ENCODE peak calls at places on chromosomes 13 and 19, in seven cellular contexts. S is SK-N-SH, O is HCT116, H is H1, L is K562, I is GM12878, G is HepG2. Q is an unnamed sample.

GRCh38 chr13:20301391-20302071 is 69.4 kb upstream of the GJB6 start:
- DNase-seq in G (no peak), S (no peak), H (peak), L (no peak), I (no peak), O (no peak), Q (no peak)

GRCh38 chr13:58926858-58927257 is 1236.9 kb downstream of the DIAPH3 start:
- DNase-seq in O (no peak), H (no peak), G (no peak), L (no peak), S (no peak), I (no peak), Q (no peak)

GRCh38 chr19:17931532-17932191 is 1.2 kb upstream of the CCDC124 start:
- DNase-seq in H (peak), I (no peak), O (no peak), L (peak), S (no peak), G (no peak), Q (no peak)

GRCh38 chr19:40280608-40281221 is 4.4 kb downstream of the AKT2 start:
- DNase-seq in L (no peak), S (no peak), H (no peak), O (no peak), G (no peak), I (no peak), Q (peak)

GRCh38 chr19:2791440-2791839 is 6.1 kb downstream of the THOP1 start:
- DNase-seq in O (no peak), S (no peak), I (no peak), L (no peak), G (no peak), H (no peak), Q (no peak)

GRCh38 chr19:39496063-39496462 is 2.7 kb upstream of the DLL3 start:
- DNase-seq in H (no peak), G (no peak), I (no peak), O (no peak), L (no peak), S (no peak), Q (no peak)

GRCh38 chr13:77714119-77714755 is 16.8 kb downstream of the SLAIN1 start:
- DNase-seq in O (no peak), H (no peak), I (no peak), L (no peak), S (no peak), G (no peak), Q (no peak)

GRCh38 chr13:45441633-45442032 is 23.1 kb upstream of the COG3 start:
- DNase-seq in G (peak), S (no peak), I (peak), L (no peak), O (no peak), H (no peak), Q (no peak)

GRCh38 chr13:90997951-90998350 is 349.5 kb upstream of the MIR17HG start:
- DNase-seq in L (no peak), I (no peak), G (no peak), S (no peak), O (no peak), H (no peak), Q (no peak)

GRCh38 chr13:22278336-22278929 is 607.6 kb downstream of the FGF9 start:
- DNase-seq in H (peak), O (peak), L (no peak), S (peak), G (peak), I (peak), Q (peak)

GRCh38 chr13:110447058-110447511 is 114.4 kb downstream of the RAB20 start:
- DNase-seq in G (peak), S (no peak), I (peak), L (no peak), O (no peak), H (no peak), Q (peak)

GRCh38 chr13:31008400-31009115 is 76.1 kb downstream of the TEX26 start:
- DNase-seq in G (no peak), L (no peak), I (no peak), S (no peak), H (peak), O (no peak), Q (no peak)

GRCh38 chr13:109273326-109273751 is 513.0 kb downstream of the IRS2 start:
- DNase-seq in L (no peak), S (no peak), I (no peak), H (no peak), G (no peak), O (no peak), Q (no peak)

GRCh38 chr13:91836554-91836953 is 438.1 kb downstream of the GPC5 start:
- DNase-seq in G (no peak), I (no peak), H (no peak), S (no peak), L (no peak), O (no peak), Q (no peak)

GRCh38 chr19:44848036-44848804 is 2.1 kb downstream of the NECTIN2 start:
- DNase-seq in G (no peak), O (no peak), I (no peak), L (no peak), H (peak), S (peak), Q (no peak)

GRCh38 chr19:47106819-47107200 is 6.8 kb downstream of the ZC3H4 start:
- DNase-seq in L (peak), G (no peak), S (no peak), O (no peak), H (no peak), I (no peak), Q (no peak)

GRCh38 chr13:37791699-37792098 is 77.9 kb downstream of the TRPC4 start:
- DNase-seq in S (no peak), I (no peak), O (no peak), H (no peak), L (no peak), G (no peak), Q (no peak)

GRCh38 chr19:18153555-18154134 is 682 bp downstream of the PIK3R2 start:
- DNase-seq in O (no peak), G (no peak), I (no peak), S (peak), H (no peak), L (peak), Q (no peak)

GRCh38 chr19:36245210-36246005 is 30.5 kb downstream of the ZNF146 start:
- DNase-seq in H (peak), S (peak), I (no peak), O (no peak), L (no peak), G (no peak), Q (no peak)

GRCh38 chr13:80881495-80882482 is 540.9 kb upstream of the SPRY2 start:
- DNase-seq in L (peak), S (no peak), H (no peak), G (no peak), I (no peak), O (no peak), Q (no peak)

GRCh38 chr19:52735734-52736133 is 890 bp upstream of the ZNF611 start:
- DNase-seq in G (peak), H (peak), I (no peak), L (no peak), O (no peak), S (no peak), Q (peak)

GRCh38 chr19:48415395-48415794 is 21.9 kb downstream of the GRIN2D start:
- DNase-seq in O (peak), H (peak), S (peak), I (no peak), L (peak), G (peak), Q (peak)

GRCh38 chr19:5563941-5564612 is 3.7 kb downstream of the TINCR start:
- DNase-seq in H (no peak), O (no peak), S (peak), I (no peak), G (no peak), L (no peak), Q (peak)

GRCh38 chr13:61086052-61086451 is 329.6 kb downstream of the PCDH20 start:
- DNase-seq in G (no peak), I (no peak), L (no peak), O (no peak), H (no peak), S (no peak), Q (no peak)

GRCh38 chr13:59750860-59751259 is 412.9 kb downstream of the DIAPH3 start:
- DNase-seq in G (no peak), H (peak), O (no peak), S (peak), L (no peak), I (no peak), Q (no peak)

GRCh38 chr19:30224689-30225606 is 147.2 kb upstream of the ZNF536 start:
- DNase-seq in S (peak), L (no peak), O (no peak), H (no peak), I (no peak), G (no peak), Q (no peak)

GRCh38 chr13:110164706-110165105 is 142.3 kb downstream of the COL4A1 start:
- DNase-seq in L (no peak), I (no peak), G (no peak), O (no peak), H (no peak), S (no peak), Q (no peak)

GRCh38 chr13:75717525-75717924 is 81.4 kb downstream of the LMO7 start:
- DNase-seq in H (no peak), S (no peak), I (no peak), G (no peak), L (no peak), O (no peak), Q (no peak)
- TF ChIP-seq JUND in H (no peak), S (no peak), I (no peak), G (no peak), L (no peak), O (no peak), Q (no peak)

GRCh38 chr13:66558511-66558910 is 671.6 kb downstream of the PCDH9 start:
- DNase-seq in I (no peak), L (no peak), H (no peak), O (no peak), S (no peak), G (no peak), Q (no peak)
- TF ChIP-seq JUND in I (no peak), L (no peak), H (no peak), O (no peak), S (no peak), G (no peak), Q (no peak)

GRCh38 chr13:24050292-24050711 is 110.2 kb upstream of the SPATA13 start:
- DNase-seq in H (no peak), L (no peak), O (no peak), I (no peak), S (no peak), G (no peak), Q (no peak)
- TF ChIP-seq JUND in H (no peak), L (no peak), O (no peak), I (no peak), S (peak), G (no peak), Q (no peak)

GRCh38 chr13:47109028-47109427 is 212.2 kb upstream of the HTR2A start:
- DNase-seq in I (no peak), G (no peak), L (no peak), H (no peak), S (no peak), O (no peak), Q (no peak)
- TF ChIP-seq JUND in I (no peak), G (no peak), L (no peak), H (no peak), S (no peak), O (no peak), Q (no peak)

GRCh38 chr19:7970716-7971448 is 27.4 kb upstream of the TIMM44 start:
- DNase-seq in I (no peak), L (peak), O (peak), G (peak), S (peak), H (peak), Q (peak)
- TF ChIP-seq JUND in I (no peak), L (no peak), O (no peak), G (no peak), S (no peak), H (no peak), Q (no peak)

GRCh38 chr13:112510987-112511715 is 76.8 kb downstream of the TUBGCP3 start:
- DNase-seq in I (no peak), O (no peak), G (no peak), L (no peak), S (no peak), H (no peak), Q (no peak)

GRCh38 chr13:112513761-112514160 is 74.2 kb downstream of the TUBGCP3 start:
- DNase-seq in G (no peak), H (no peak), O (no peak), S (no peak), L (no peak), I (no peak), Q (no peak)

GRCh38 chr13:112506046-112506445 is 81.9 kb downstream of the TUBGCP3 start:
- DNase-seq in O (no peak), G (no peak), I (no peak), H (no peak), L (no peak), S (no peak), Q (no peak)

GRCh38 chr13:112509190-112509589 is 78.8 kb downstream of the TUBGCP3 start:
- DNase-seq in H (no peak), S (no peak), O (no peak), I (no peak), G (no peak), L (no peak), Q (peak)

DNA sequence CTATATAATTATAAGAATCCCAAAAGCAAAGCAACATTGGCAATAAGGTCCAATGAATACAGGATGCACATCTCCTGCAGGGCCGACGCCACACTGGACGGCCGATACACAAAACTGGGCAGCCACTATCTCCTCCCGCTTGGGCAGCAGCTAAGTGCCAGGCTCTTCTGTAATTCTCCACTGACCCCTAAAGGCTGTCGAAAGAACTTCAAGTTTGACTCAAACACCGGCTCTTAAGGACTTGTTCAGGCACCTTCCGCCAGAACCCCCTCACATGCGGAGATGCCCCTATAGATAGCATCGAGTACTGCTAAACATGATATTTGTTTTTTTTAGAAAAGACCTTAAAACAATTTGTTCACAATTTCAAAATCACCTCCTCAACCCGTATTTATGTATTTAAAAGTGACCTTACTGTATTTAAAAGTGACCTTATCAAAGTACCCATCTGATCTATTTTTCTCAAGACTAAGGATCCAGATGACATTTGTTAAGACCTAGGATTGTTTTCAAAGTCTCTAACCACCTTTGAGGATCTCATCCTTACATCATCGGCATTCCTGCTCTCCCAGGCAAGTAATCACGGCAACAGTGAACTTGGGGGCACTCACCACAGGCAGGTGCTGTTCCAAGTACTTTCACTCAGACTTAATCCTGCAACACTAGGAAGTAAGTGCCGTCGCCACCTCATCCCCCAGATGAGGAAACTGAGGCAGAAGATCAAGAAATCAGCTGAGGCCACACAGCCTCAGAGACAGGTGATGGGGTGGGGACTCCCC is 77.8 kb downstream of the TUBGCP3 start:
- DNase-seq in L (peak), H (peak), G (peak), O (peak), I (no peak), S (peak), Q (peak)
- TF ChIP-seq JUND in L (no peak), H (no peak), G (no peak), O (no peak), I (no peak), S (no peak), Q (no peak)

GRCh38 chr19:1407662-1408299 is 395 bp downstream of the DAZAP1 start:
- DNase-seq in S (no peak), I (no peak), H (no peak), L (peak), G (no peak), O (no peak), Q (no peak)
- TF ChIP-seq JUND in S (no peak), I (no peak), H (no peak), L (no peak), G (no peak), O (no peak), Q (no peak)

GRCh38 chr13:40245567-40245966 is 420.9 kb downstream of the FOXO1 start:
- DNase-seq in H (no peak), S (no peak), I (no peak), O (no peak), G (no peak), L (no peak), Q (no peak)

GRCh38 chr13:40252241-40252640 is 414.2 kb downstream of the FOXO1 start:
- DNase-seq in L (no peak), H (no peak), I (no peak), G (no peak), O (no peak), S (no peak), Q (no peak)

GRCh38 chr13:40243982-40244381 is 422.5 kb downstream of the FOXO1 start:
- DNase-seq in S (no peak), L (no peak), I (no peak), O (no peak), H (no peak), G (no peak), Q (no peak)

GRCh38 chr13:40251343-40252032 is 415.0 kb downstream of the FOXO1 start:
- DNase-seq in H (no peak), L (no peak), I (no peak), O (no peak), G (no peak), S (no peak), Q (no peak)

GRCh38 chr13:40247845-40248244 is 418.6 kb downstream of the FOXO1 start:
- DNase-seq in O (no peak), L (no peak), S (no peak), I (no peak), H (no peak), G (no peak), Q (no peak)
- TF ChIP-seq JUND in O (no peak), L (no peak), S (no peak), I (no peak), H (no peak), G (no peak), Q (no peak)

GRCh38 chr19:11420894-11421606 is 1.9 kb upstream of the RGL3 start:
- DNase-seq in G (no peak), I (no peak), S (no peak), O (no peak), L (peak), H (peak), Q (no peak)

GRCh38 chr19:11421607-11422098 is 2.5 kb upstream of the RGL3 start:
- DNase-seq in G (no peak), H (peak), S (peak), O (no peak), L (peak), I (no peak), Q (peak)

GRCh38 chr19:11423164-11423803 is 4.2 kb upstream of the RGL3 start:
- DNase-seq in H (peak), I (no peak), L (peak), G (no peak), O (no peak), S (no peak), Q (no peak)

GRCh38 chr19:11423804-11424318 is 4.7 kb upstream of the RGL3 start:
- DNase-seq in H (peak), I (no peak), O (no peak), G (no peak), S (peak), L (peak), Q (no peak)

DNA sequence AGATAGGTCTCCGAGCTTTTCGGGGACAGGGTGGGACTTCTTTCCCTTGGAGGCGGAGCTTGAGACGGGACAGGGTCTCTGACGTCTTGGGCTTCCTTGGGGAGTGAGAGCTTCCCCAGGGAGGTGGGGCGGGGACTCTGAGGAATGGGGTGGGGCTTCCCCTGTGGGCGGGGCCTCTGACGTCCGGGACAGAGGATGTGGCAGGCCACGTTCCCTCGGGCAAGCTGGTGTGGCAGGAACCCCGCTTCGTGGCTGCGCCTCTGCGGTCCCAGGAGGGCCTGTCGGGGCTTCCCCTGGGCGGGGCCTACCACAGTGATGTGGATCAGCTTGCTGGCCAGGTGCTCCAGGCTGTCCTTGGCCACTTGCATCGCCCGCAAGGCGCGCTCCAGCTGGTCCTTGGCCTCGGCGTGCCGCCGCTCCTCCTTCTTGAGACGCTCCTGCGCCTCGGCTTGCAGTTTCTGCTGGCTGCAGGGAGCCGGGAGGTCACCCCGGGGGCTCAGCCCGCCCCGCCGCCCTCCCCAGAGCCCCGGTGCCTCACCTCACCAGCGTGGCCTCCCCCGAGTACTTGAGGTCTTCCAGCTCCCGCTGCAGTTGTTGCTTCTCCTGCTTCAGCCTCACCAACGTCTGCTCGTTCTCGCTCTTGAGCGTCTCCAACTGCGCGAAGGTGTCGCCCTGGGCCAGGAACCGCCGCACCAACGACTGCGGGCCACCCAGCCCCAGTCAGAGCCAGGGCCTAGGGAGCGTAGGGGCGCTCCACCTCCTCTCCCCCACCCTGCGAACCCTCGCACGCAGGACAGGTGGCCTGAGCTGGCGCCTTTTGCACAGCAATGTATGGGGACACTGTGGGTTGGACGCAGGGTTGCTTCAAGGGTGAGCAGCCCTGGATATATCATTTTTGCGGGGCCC is 3.3 kb upstream of the RGL3 start:
- DNase-seq in I (peak), S (peak), L (peak), G (no peak), H (peak), O (no peak), Q (peak)
- TF ChIP-seq JUND in I (no peak), S (no peak), L (no peak), G (no peak), H (no peak), O (no peak), Q (no peak)

DNA sequence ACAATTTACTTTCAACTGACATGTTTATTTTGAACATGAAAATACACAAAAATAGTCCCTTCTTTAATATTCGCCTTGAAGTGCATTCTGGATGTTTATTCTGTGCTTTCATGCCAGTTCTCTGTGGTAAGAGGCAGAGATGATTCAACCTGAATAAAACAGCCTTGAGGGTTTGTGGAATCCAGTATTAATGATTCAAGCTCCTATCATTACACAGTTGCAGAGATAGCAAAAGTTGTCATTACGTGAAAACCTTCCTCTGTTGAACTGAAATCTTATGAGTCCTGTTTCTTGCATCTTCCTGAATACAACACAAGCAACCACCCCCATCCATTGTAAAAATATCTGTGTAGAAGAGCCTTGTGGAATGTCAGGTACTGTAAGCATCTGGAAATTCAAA is 142.3 kb upstream of the HTR2A start:
- DNase-seq in G (no peak), H (no peak), S (no peak), O (no peak), L (no peak), I (no peak), Q (no peak)
- TF ChIP-seq JUND in G (no peak), H (no peak), S (peak), O (no peak), L (no peak), I (no peak), Q (no peak)